ENCODE peak calls at places on chromosomes 2 and 18, in nine cellular contexts. K is effector memory CD4-positive, alpha-beta T cell; A is adrenal gland; P is H1; L is psoas muscle; G is tibial artery; R is A673; T is heart left ventricle; Y is suprapubic skin. Q is an unnamed sample.

GRCh38 chr2:63735931-63736820 is 105.5 kb upstream of the UGP2 start:
- DNase-seq in K (no peak), A (no peak), P (no peak), L (no peak), G (no peak), R (peak; percentile 70), T (no peak), Y (no peak), Q (no peak)

GRCh38 chr2:47751856-47752414 is 31.0 kb upstream of the MSH6 start:
- DNase-seq in K (no peak), A (no peak), P (no peak), L (no peak), G (no peak), R (no peak), T (no peak), Y (no peak), Q (no peak)

GRCh38 chr2:135563793-135564192 is 32.5 kb downstream of the R3HDM1 start:
- DNase-seq in K (no peak), A (peak; percentile 22), P (no peak), L (no peak), G (no peak), R (peak; percentile 6), T (no peak), Y (no peak), Q (no peak)

GRCh38 chr2:197236816-197237215 is 73.8 kb downstream of the ANKRD44 start:
- DNase-seq in K (no peak), A (no peak), P (no peak), L (no peak), G (no peak), R (no peak), T (no peak), Y (no peak), Q (no peak)

GRCh38 chr2:125643128-125643527 is 1012.8 kb upstream of the GYPC start:
- DNase-seq in K (no peak), A (no peak), P (no peak), L (no peak), G (no peak), R (no peak), T (no peak), Y (no peak), Q (no peak)

GRCh38 chr2:68637047-68637446 is 6.3 kb upstream of the PROKR1 start:
- DNase-seq in K (no peak), A (no peak), P (no peak), L (no peak), G (no peak), R (peak; percentile 96), T (no peak), Y (no peak), Q (no peak)

GRCh38 chr2:50049237-50049636 is 894.9 kb upstream of the FSHR start:
- DNase-seq in K (no peak), A (no peak), P (no peak), L (no peak), G (no peak), R (no peak), T (no peak), Y (no peak), Q (no peak)

GRCh38 chr2:232871835-232872736 is 2.0 kb downstream of the SNORC start:
- DNase-seq in K (no peak), A (no peak), P (no peak), L (peak; percentile 42), G (peak; percentile 19), R (no peak), T (no peak), Y (peak; percentile 81), Q (no peak)

GRCh38 chr2:40352321-40353099 is 99.4 kb downstream of the SLC8A1 start:
- DNase-seq in K (no peak), A (no peak), P (no peak), L (no peak), G (no peak), R (peak; percentile 44), T (no peak), Y (no peak), Q (no peak)

GRCh38 chr2:657766-658165 is 19.4 kb downstream of the TMEM18 start:
- DNase-seq in K (no peak), A (no peak), P (no peak), L (no peak), G (no peak), R (no peak), T (no peak), Y (peak; percentile 52), Q (no peak)

GRCh38 chr2:121066526-121066925 is 218.5 kb downstream of the TFCP2L1 start:
- DNase-seq in K (no peak), A (no peak), P (no peak), L (no peak), G (no peak), R (no peak), T (no peak), Y (no peak), Q (no peak)
- H3K27ac ChIP-seq in K (no peak overlapping the region), A (no peak overlapping the region), P (no peak overlapping the region), L (no peak overlapping the region), G (no peak overlapping the region), R (no peak overlapping the region), T (no peak overlapping the region), Y (no peak overlapping the region), Q (no peak overlapping the region)

GRCh38 chr2:27738349-27739057 is 33.0 kb upstream of the MRPL33 start:
- DNase-seq in K (no peak), A (no peak), P (no peak), L (no peak), G (no peak), R (no peak), T (no peak), Y (no peak), Q (no peak)
- H3K27ac ChIP-seq in K (no peak overlapping the region), A (no peak overlapping the region), P (no peak overlapping the region), L (no peak overlapping the region), G (peak overlapping the region; percentile 89), R (no peak overlapping the region), T (peak overlapping the region; percentile 92), Y (no peak overlapping the region), Q (peak overlapping the region; percentile 81)

GRCh38 chr2:239966848-239967136 is 58.4 kb downstream of the NDUFA10 start:
- DNase-seq in K (no peak), A (no peak), P (no peak), L (peak; percentile 78), G (peak; percentile 74), R (no peak), T (no peak), Y (peak; percentile 82), Q (no peak)
- H3K27ac ChIP-seq in K (no peak overlapping the region), A (no peak overlapping the region), P (no peak overlapping the region), L (no peak overlapping the region), G (no peak overlapping the region), R (no peak overlapping the region), T (no peak overlapping the region), Y (peak overlapping the region; percentile 44), Q (no peak overlapping the region)

DNA sequence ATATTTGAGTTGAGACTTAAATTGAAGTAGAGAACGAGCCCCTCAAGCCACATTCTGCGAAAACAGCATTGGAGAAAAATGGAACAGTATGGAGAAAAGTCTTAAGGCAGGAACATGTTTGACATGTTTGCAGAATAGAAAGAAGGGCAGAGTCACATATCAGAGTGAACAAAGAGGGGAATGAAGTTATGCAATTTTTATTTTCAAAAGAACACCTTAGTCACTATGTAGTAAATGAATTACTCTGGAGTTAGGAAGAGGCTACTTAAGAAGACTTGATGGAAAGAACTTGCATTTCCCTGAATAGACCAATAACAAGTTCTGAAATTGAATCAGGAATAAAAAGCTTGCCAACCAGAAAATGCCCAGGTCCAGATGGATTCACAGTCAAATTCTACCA is 391.4 kb upstream of the CDH19 start:
- DNase-seq in K (no peak), A (no peak), P (no peak), L (no peak), G (no peak), R (no peak), T (no peak), Y (no peak), Q (no peak)
- H3K27ac ChIP-seq in K (no peak overlapping the region), A (no peak overlapping the region), P (no peak overlapping the region), L (no peak overlapping the region), G (no peak overlapping the region), R (no peak overlapping the region), T (no peak overlapping the region), Y (no peak overlapping the region), Q (no peak overlapping the region)

DNA sequence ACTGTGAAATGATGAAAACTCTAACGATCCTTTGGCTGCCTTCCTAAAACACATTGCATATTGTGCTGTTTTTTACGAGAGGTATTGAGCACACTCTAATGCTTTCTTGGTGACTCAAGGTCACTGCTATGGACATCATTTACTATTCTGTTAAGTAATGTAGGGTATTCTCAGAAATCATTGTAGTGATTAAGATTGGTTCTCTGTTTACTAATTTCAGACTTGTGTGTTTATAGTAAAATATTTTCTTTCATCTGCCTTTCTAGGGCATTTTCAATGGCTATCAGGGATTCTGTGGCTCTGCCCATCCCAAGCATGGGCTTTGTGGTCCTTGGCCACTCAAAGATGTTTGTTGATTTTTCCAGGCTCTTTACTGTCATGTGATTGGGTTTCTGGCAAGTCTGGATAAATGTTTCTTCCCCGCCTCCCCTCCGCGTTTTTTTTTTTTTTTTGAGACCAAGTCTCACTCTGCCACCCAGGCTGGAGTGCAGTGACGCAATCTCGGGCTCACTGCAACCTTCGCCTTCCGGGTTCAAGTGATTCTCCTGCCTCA is 29.3 kb downstream of the UBE2F start:
- DNase-seq in K (no peak), A (no peak), P (no peak), L (no peak), G (no peak), R (no peak), T (no peak), Y (no peak), Q (no peak)
- H3K27ac ChIP-seq in K (no peak overlapping the region), A (no peak overlapping the region), P (no peak overlapping the region), L (no peak overlapping the region), G (peak overlapping the region; percentile 62), R (no peak overlapping the region), T (no peak overlapping the region), Y (no peak overlapping the region), Q (no peak overlapping the region)

GRCh38 chr18:23612434-23613090 is 26.3 kb upstream of the NPC1 start:
- DNase-seq in K (no peak), A (peak; percentile 53), P (no peak), L (no peak), G (no peak), R (no peak), T (no peak), Y (no peak), Q (no peak)

GRCh38 chr18:23614413-23614812 is 28.1 kb upstream of the NPC1 start:
- DNase-seq in K (no peak), A (no peak), P (no peak), L (no peak), G (no peak), R (no peak), T (no peak), Y (no peak), Q (no peak)

GRCh38 chr18:23617412-23618009 is 31.2 kb upstream of the NPC1 start:
- DNase-seq in K (no peak), A (no peak), P (no peak), L (no peak), G (no peak), R (no peak), T (no peak), Y (no peak), Q (no peak)

GRCh38 chr18:23616258-23616657 is 30.0 kb upstream of the NPC1 start:
- DNase-seq in K (no peak), A (no peak), P (no peak), L (no peak), G (no peak), R (no peak), T (no peak), Y (no peak), Q (no peak)

DNA sequence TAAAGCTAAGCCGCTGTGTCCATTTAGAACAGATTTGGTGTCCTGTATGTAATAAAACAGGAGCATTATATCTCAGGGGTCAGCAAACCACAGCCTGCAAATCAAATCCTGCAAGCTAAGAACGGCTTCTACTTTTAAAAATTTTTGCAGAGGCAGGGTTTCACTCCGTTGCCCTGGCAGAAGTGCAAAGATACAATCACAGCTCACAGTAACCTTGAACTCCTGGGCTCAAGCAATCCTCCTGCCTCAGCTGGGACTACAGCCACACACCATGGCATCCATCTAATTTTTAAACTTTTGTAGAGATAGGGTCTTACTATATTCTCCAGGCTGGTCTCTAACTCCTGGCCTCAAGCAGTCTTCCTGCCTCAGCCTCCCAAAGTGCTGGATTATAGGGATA is 28.6 kb upstream of the NPC1 start:
- DNase-seq in K (no peak), A (peak; percentile 58), P (no peak), L (no peak), G (no peak), R (no peak), T (no peak), Y (no peak), Q (no peak)
- H3K27ac ChIP-seq in K (no peak overlapping the region), A (peak overlapping the region; percentile 1), P (no peak overlapping the region), L (no peak overlapping the region), G (no peak overlapping the region), R (no peak overlapping the region), T (no peak overlapping the region), Y (no peak overlapping the region), Q (no peak overlapping the region)

Q was measured in heart right ventricle.